ENCODE peak calls at places on chromosomes 2 and 18, in eight cellular contexts. Y, Z, E, A, M, S, D and U are unnamed samples.

GRCh38 chr2:222671259-222672067 is at the start of gene MOGAT1:
- DNase-seq in Y (no peak), Z (no peak), E (peak), A (no peak), M (no peak), S (no peak), D (peak), U (no peak)

GRCh38 chr18:73986711-73987110 is 160.9 kb downstream of the FBXO15 start:
- DNase-seq in Y (no peak), Z (no peak), E (no peak), A (no peak), M (no peak), S (peak), D (no peak), U (no peak)

GRCh38 chr2:24984912-24985311 is 13.2 kb upstream of the DNAJC27 start:
- DNase-seq in Y (no peak), Z (no peak), E (no peak), A (no peak), M (no peak), S (no peak), D (peak), U (peak)

GRCh38 chr2:162073776-162074578 is at the start of gene DPP4:
- DNase-seq in Y (no peak), Z (no peak), E (peak), A (no peak), M (no peak), S (no peak), D (peak), U (no peak)

GRCh38 chr2:18976112-18976961 is 382.1 kb downstream of the OSR1 start:
- DNase-seq in Y (peak), Z (no peak), E (peak), A (peak), M (no peak), S (peak), D (no peak), U (no peak)

GRCh38 chr2:23617167-23617787 is 232.3 kb downstream of the KLHL29 start:
- DNase-seq in Y (no peak), Z (no peak), E (peak), A (no peak), M (no peak), S (no peak), D (peak), U (no peak)

GRCh38 chr18:10284571-10285282 is 169.7 kb upstream of the APCDD1 start:
- DNase-seq in Y (no peak), Z (no peak), E (no peak), A (no peak), M (no peak), S (no peak), D (no peak), U (no peak)

GRCh38 chr2:229407170-229407569 is 136.1 kb upstream of the PID1 start:
- DNase-seq in Y (peak), Z (no peak), E (peak), A (peak), M (no peak), S (peak), D (peak), U (no peak)

GRCh38 chr2:200483729-200484198 is 26.1 kb downstream of the KCTD18 start:
- DNase-seq in Y (peak), Z (no peak), E (no peak), A (no peak), M (no peak), S (peak), D (no peak), U (no peak)

GRCh38 chr2:199466704-199467461 is 9.1 kb upstream of the SATB2 start:
- DNase-seq in Y (no peak), Z (no peak), E (no peak), A (no peak), M (no peak), S (no peak), D (no peak), U (no peak)

GRCh38 chr2:239603411-239604356 is 202.9 kb upstream of the HDAC4 start:
- DNase-seq in Y (no peak), Z (no peak), E (no peak), A (no peak), M (no peak), S (no peak), D (no peak), U (no peak)

GRCh38 chr2:84435331-84436081 is 23.6 kb downstream of the SUCLG1 start:
- DNase-seq in Y (peak), Z (no peak), E (peak), A (no peak), M (no peak), S (no peak), D (no peak), U (no peak)

GRCh38 chr2:139293992-139294548 is 513.9 kb upstream of the NXPH2 start:
- DNase-seq in Y (no peak), Z (no peak), E (no peak), A (no peak), M (no peak), S (no peak), D (peak), U (no peak)

GRCh38 chr18:64245461-64245860 is 96.6 kb upstream of the LINC00305 start:
- DNase-seq in Y (no peak), Z (no peak), E (no peak), A (no peak), M (no peak), S (no peak), D (no peak), U (no peak)

GRCh38 chr2:69559696-69560482 is 83.7 kb downstream of the AAK1 start:
- DNase-seq in Y (peak), Z (peak), E (peak), A (peak), M (no peak), S (peak), D (no peak), U (no peak)

GRCh38 chr2:190765386-190766173 is 115.0 kb upstream of the GLS start:
- DNase-seq in Y (peak), Z (no peak), E (peak), A (peak), M (no peak), S (peak), D (no peak), U (no peak)

GRCh38 chr2:181363164-181363563 is 94.0 kb upstream of the ITGA4 start:
- DNase-seq in Y (no peak), Z (no peak), E (no peak), A (no peak), M (no peak), S (no peak), D (no peak), U (no peak)

GRCh38 chr2:38245114-38245641 is 131.9 kb downstream of the ATL2 start:
- DNase-seq in Y (peak), Z (no peak), E (no peak), A (peak), M (no peak), S (peak), D (no peak), U (no peak)

GRCh38 chr2:45862843-45863242 is 211.4 kb downstream of the PRKCE start:
- DNase-seq in Y (no peak), Z (peak), E (no peak), A (no peak), M (no peak), S (no peak), D (no peak), U (no peak)

GRCh38 chr18:7926526-7926925 is 359.4 kb downstream of the PTPRM start:
- DNase-seq in Y (no peak), Z (no peak), E (no peak), A (no peak), M (no peak), S (peak), D (no peak), U (no peak)

GRCh38 chr2:30177861-30178465 is 31.2 kb downstream of the YPEL5 start:
- DNase-seq in Y (no peak), Z (no peak), E (no peak), A (no peak), M (no peak), S (no peak), D (no peak), U (no peak)

GRCh38 chr18:62637807-62638687 is 77.3 kb upstream of the PHLPP1 start:
- DNase-seq in Y (peak), Z (peak), E (peak), A (no peak), M (peak), S (peak), D (no peak), U (no peak)

GRCh38 chr18:10748641-10749040 is 222.8 kb downstream of the NAPG start:
- DNase-seq in Y (no peak), Z (no peak), E (no peak), A (no peak), M (no peak), S (peak), D (no peak), U (no peak)

GRCh38 chr2:224847961-224848850 is 132.0 kb upstream of the CCDC195 start:
- DNase-seq in Y (peak), Z (no peak), E (peak), A (peak), M (no peak), S (peak), D (no peak), U (peak)

GRCh38 chr18:32714571-32715148 is 58.2 kb downstream of the KLHL14 start:
- DNase-seq in Y (peak), Z (no peak), E (no peak), A (no peak), M (no peak), S (peak), D (no peak), U (no peak)

GRCh38 chr2:44479127-44479887 is 117.6 kb downstream of the CAMKMT start:
- DNase-seq in Y (peak), Z (peak), E (peak), A (peak), M (no peak), S (peak), D (no peak), U (peak)

GRCh38 chr2:104687147-104687546 is 166.8 kb upstream of the POU3F3 start:
- DNase-seq in Y (no peak), Z (no peak), E (no peak), A (no peak), M (no peak), S (no peak), D (no peak), U (no peak)

GRCh38 chr2:170313636-170314348 is 135.8 kb downstream of the MYO3B start:
- DNase-seq in Y (peak), Z (no peak), E (no peak), A (no peak), M (no peak), S (peak), D (no peak), U (no peak)

GRCh38 chr18:35880788-35881455 is 91.6 kb upstream of the RMP24 start:
- DNase-seq in Y (no peak), Z (no peak), E (no peak), A (no peak), M (no peak), S (no peak), D (no peak), U (no peak)

GRCh38 chr2:66435549-66435875 is 587 bp downstream of the MEIS1 start:
- DNase-seq in Y (no peak), Z (no peak), E (no peak), A (no peak), M (no peak), S (no peak), D (no peak), U (no peak)

GRCh38 chr18:79918089-79919011 is 33.1 kb downstream of the SLC66A2 start:
- DNase-seq in Y (no peak), Z (no peak), E (no peak), A (no peak), M (no peak), S (no peak), D (peak), U (no peak)

GRCh38 chr2:75155115-75155514 is 44.2 kb downstream of the TACR1 start:
- DNase-seq in Y (no peak), Z (no peak), E (no peak), A (no peak), M (no peak), S (no peak), D (no peak), U (no peak)

GRCh38 chr2:240820014-240820606 is at the start of gene KIF1A:
- DNase-seq in Y (no peak), Z (no peak), E (no peak), A (no peak), M (no peak), S (no peak), D (peak), U (no peak)

GRCh38 chr2:1731512-1731962 is 12.8 kb downstream of the PXDN start:
- DNase-seq in Y (peak), Z (no peak), E (peak), A (no peak), M (no peak), S (no peak), D (no peak), U (no peak)

GRCh38 chr18:54280206-54280550 is 10.9 kb downstream of the POLI start:
- DNase-seq in Y (no peak), Z (no peak), E (no peak), A (no peak), M (no peak), S (no peak), D (no peak), U (no peak)

GRCh38 chr2:74835831-74836674 is 2.1 kb downstream of the HK2 start:
- DNase-seq in Y (peak), Z (no peak), E (peak), A (no peak), M (no peak), S (peak), D (no peak), U (peak)

GRCh38 chr2:205024822-205025518 is 479.7 kb downstream of the PARD3B start:
- DNase-seq in Y (peak), Z (no peak), E (peak), A (peak), M (peak), S (peak), D (no peak), U (peak)

GRCh38 chr18:61333271-61333745 is at the start of gene CDH20:
- DNase-seq in Y (no peak), Z (no peak), E (no peak), A (no peak), M (no peak), S (no peak), D (peak), U (no peak)